ENCODE peak calls at places on chromosomes 6 and 20, in nine cellular contexts. D, W, S, L, V, P, T, X and Y are unnamed samples.

GRCh38 chr6:155495011-155495768 is 39.6 kb upstream of the NOX3 start:
- DNase-seq in S (peak), D (peak), L (no peak), V (no peak), P (no peak), T (peak), X (peak), W (no peak), Y (peak)

GRCh38 chr6:74991573-74992332 is 214.1 kb downstream of the COL12A1 start:
- DNase-seq in P (no peak), W (no peak), D (no peak), V (no peak), L (no peak), T (no peak), S (peak), X (no peak), Y (no peak)

GRCh38 chr6:119078449-119079287 is at the start of gene FAM184A:
- DNase-seq in T (no peak), P (peak), W (peak), D (peak), V (peak), S (peak), X (peak), L (peak), Y (peak)

GRCh38 chr20:41747226-41747625 is 129.0 kb upstream of the CHD6 start:
- DNase-seq in V (no peak), T (no peak), D (no peak), S (no peak), X (no peak), P (no peak), L (no peak), W (no peak), Y (no peak)

GRCh38 chr20:7171911-7172310 is 404.4 kb downstream of the BMP2 start:
- DNase-seq in D (no peak), S (peak), L (no peak), W (no peak), V (no peak), P (no peak), X (no peak), T (no peak), Y (no peak)

GRCh38 chr6:37926661-37927060 is 107.1 kb downstream of the ZFAND3 start:
- DNase-seq in D (no peak), S (no peak), T (no peak), X (no peak), V (no peak), P (no peak), W (no peak), L (no peak), Y (no peak)

GRCh38 chr6:1497593-1498105 is 108.3 kb downstream of the FOXF2 start:
- DNase-seq in P (no peak), V (no peak), S (no peak), X (no peak), D (no peak), T (no peak), L (no peak), W (no peak), Y (no peak)

GRCh38 chr6:704037-704436 is 11.1 kb upstream of the EXOC2 start:
- DNase-seq in D (no peak), P (no peak), T (no peak), X (no peak), V (no peak), W (no peak), S (no peak), L (no peak), Y (no peak)

GRCh38 chr6:11538049-11538798 is 675 bp downstream of the TMEM170B start:
- DNase-seq in V (peak), S (peak), W (no peak), D (no peak), L (peak), X (peak), T (no peak), P (no peak), Y (peak)

GRCh38 chr6:99002826-99003225 is 55.1 kb upstream of the FBXL4 start:
- DNase-seq in L (no peak), V (no peak), X (no peak), T (no peak), W (no peak), P (no peak), D (no peak), S (peak), Y (no peak)

GRCh38 chr6:151018035-151018434 is 152.5 kb downstream of the MTHFD1L start:
- DNase-seq in L (no peak), T (no peak), W (no peak), V (no peak), S (no peak), P (no peak), X (no peak), D (no peak), Y (no peak)

GRCh38 chr20:44692932-44693476 is 22.2 kb upstream of the CCN5 start:
- DNase-seq in P (no peak), S (peak), W (peak), V (no peak), L (no peak), T (peak), D (peak), X (peak), Y (peak)

GRCh38 chr20:20414640-20415274 is 46.9 kb downstream of the INSM1 start:
- DNase-seq in S (no peak), D (no peak), X (no peak), L (no peak), W (no peak), T (no peak), P (no peak), V (no peak), Y (no peak)

GRCh38 chr6:56656466-56656865 is 13.8 kb upstream of the DST start:
- DNase-seq in T (no peak), V (no peak), D (no peak), P (no peak), L (no peak), W (no peak), X (no peak), S (no peak), Y (no peak)

GRCh38 chr6:123418101-123418500 is 218.6 kb downstream of the TRDN start:
- DNase-seq in T (no peak), P (no peak), L (no peak), X (no peak), S (no peak), D (no peak), W (no peak), V (no peak), Y (no peak)

GRCh38 chr6:1708820-1709612 is 99.3 kb downstream of the FOXC1 start:
- DNase-seq in T (no peak), L (peak), V (no peak), X (peak), S (no peak), P (no peak), W (no peak), D (peak), Y (no peak)

GRCh38 chr6:125792680-125793079 is 1.9 kb downstream of the NCOA7 start:
- DNase-seq in X (no peak), S (peak), W (no peak), V (no peak), L (no peak), D (no peak), T (no peak), P (no peak), Y (no peak)

GRCh38 chr6:33619166-33619565 is 2.0 kb upstream of the ITPR3 start:
- DNase-seq in D (no peak), W (no peak), V (no peak), P (no peak), S (no peak), L (no peak), X (no peak), T (no peak), Y (no peak)

GRCh38 chr6:158707120-158707519 is 57.3 kb downstream of the SYTL3 start:
- DNase-seq in V (no peak), P (no peak), L (no peak), T (no peak), D (no peak), S (peak), W (peak), X (peak), Y (no peak)

GRCh38 chr20:37986873-37987601 is 46.2 kb downstream of the TTI1 start:
- DNase-seq in W (peak), P (no peak), T (peak), L (no peak), S (no peak), V (no peak), D (peak), X (peak), Y (peak)

GRCh38 chr6:109449789-109450673 is 5.5 kb downstream of the MICAL1 start:
- DNase-seq in W (no peak), S (no peak), X (no peak), P (no peak), L (peak), V (peak), T (no peak), D (no peak), Y (no peak)

GRCh38 chr20:41330343-41330720 is 10.3 kb upstream of the LPIN3 start:
- DNase-seq in P (no peak), L (no peak), D (no peak), T (no peak), X (no peak), W (no peak), V (no peak), S (no peak), Y (peak)

GRCh38 chr6:116596815-116597214 is 19.5 kb upstream of the RSPH4A start:
- DNase-seq in L (no peak), D (peak), X (no peak), T (no peak), S (peak), V (no peak), P (no peak), W (peak), Y (no peak)

GRCh38 chr20:10077081-10077471 is 42.3 kb downstream of the ANKEF1 start:
- DNase-seq in P (no peak), D (no peak), W (no peak), T (no peak), L (no peak), X (peak), S (no peak), V (no peak), Y (no peak)

GRCh38 chr6:151113641-151114040 is 126.1 kb upstream of the AKAP12 start:
- DNase-seq in P (no peak), X (no peak), D (no peak), T (no peak), V (no peak), W (no peak), S (no peak), L (no peak), Y (no peak)

GRCh38 chr6:73700060-73700459 is 4.1 kb downstream of the CD109 start:
- DNase-seq in T (no peak), V (no peak), L (no peak), X (no peak), W (no peak), P (no peak), D (no peak), S (no peak), Y (no peak)

GRCh38 chr6:26556263-26557070 is 18.3 kb downstream of the HMGN4 start:
- DNase-seq in X (peak), W (peak), L (no peak), P (no peak), D (peak), S (peak), T (peak), V (peak), Y (no peak)

GRCh38 chr6:4577406-4577805 is 198.8 kb upstream of the CDYL start:
- DNase-seq in X (peak), D (no peak), V (no peak), W (peak), P (no peak), S (peak), L (no peak), T (peak), Y (no peak)

GRCh38 chr6:45086685-45087084 is 241.4 kb upstream of the RUNX2 start:
- DNase-seq in W (no peak), L (no peak), X (no peak), D (no peak), T (no peak), P (no peak), V (no peak), S (peak), Y (no peak)
- TF ChIP-seq CTCF in W (peak), L (no peak), X (peak), D (no peak), T (no peak), P (no peak), V (no peak), S (no peak), Y (no peak)

DNA sequence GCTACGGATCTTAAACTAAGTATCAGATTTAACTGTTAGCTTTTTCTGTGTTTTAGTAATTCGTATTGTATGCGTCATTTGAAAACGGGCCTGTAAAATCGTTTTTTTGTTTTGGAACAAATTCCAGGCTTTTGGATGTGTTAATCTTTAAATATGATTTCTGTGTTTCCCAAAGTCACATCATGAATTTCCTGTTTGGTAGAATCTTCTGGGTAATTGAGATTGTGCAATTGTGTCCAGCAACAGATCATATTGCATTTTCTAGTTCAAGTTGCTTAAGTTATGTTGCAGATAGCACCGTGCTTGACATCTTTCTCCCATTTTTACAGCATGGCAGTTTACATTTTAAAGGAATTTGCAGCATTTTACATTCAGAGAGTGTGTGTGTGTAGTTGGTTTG is 1.9 kb downstream of the MAPK14 start:
- DNase-seq in T (peak), W (peak), V (no peak), P (no peak), S (peak), X (no peak), D (peak), L (no peak), Y (no peak)
- H3K27ac ChIP-seq in T (no peak), W (peak), V (peak), P (no peak), S (peak), X (peak), D (peak), L (peak), Y (no peak)

DNA sequence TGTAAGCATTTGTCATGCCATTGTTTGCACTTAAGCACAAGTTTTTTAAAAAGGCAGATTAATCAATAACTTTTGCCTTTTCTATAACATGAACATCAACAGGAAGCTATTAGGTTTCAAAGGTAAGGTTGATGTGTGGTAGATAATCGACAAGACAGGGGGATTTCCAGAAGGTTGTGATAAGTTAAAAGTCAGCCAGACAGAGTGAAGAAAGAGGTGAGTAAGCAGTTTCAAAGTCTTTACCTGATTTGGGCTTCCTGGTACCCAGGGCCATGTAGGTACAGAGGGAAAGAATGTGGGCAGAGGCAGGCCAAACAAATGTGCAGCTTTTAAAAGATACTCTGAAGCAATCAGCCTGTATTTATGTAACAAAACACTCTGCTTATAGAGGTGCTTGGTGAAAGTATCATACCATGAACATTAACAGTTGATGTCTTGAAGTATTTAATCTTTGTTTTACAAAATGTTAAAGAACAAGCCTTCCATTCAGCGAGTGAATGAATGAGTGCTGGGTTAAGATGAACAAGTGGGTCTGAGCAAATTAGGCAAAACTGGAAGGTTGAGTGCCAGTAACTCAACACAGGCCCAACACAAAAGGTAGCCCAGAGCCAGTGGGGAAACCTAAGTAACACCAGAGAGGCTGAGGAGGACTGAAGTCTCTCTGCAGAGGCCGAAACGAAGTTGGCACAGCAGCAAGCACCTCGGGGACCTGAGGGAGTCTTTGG is 60.2 kb downstream of the LRRC1 start:
- DNase-seq in X (no peak), D (peak), P (peak), V (no peak), S (no peak), L (no peak), W (peak), T (no peak), Y (no peak)
- H3K4me3 ChIP-seq in X (no peak), D (no peak), P (no peak), V (no peak), S (no peak), L (no peak), W (no peak), T (no peak), Y (no peak)

GRCh38 chr6:17012421-17013225 is 89.2 kb upstream of the STMND1 start:
- DNase-seq in T (peak), V (no peak), P (no peak), S (peak), L (no peak), X (peak), W (no peak), D (no peak), Y (no peak)
- TF ChIP-seq CTCF in T (peak), V (no peak), P (no peak), S (peak), L (no peak), X (no peak), W (no peak), D (peak), Y (peak)